ENCODE peak calls at places on chromosomes 4 and X, in four cellular contexts. One of them, this sample, is unnamed.

GRCh38 chr4:182188622-182189021 is 54.6 kb upstream of the TENM3 start:
- DNase-seq in activated effector memory CD4-positive, alpha-beta T cell treated with Interleukin-2 at 50 U/mL for 16 hours: no peak
- DNase-seq in SW480: no peak
- DNase-seq in spleen: no peak
- DNase-seq in this sample: no peak

GRCh38 chr4:15031993-15032660 is 29.8 kb downstream of the CPEB2 start:
- DNase-seq in spleen: no peak
- DNase-seq in activated effector memory CD4-positive, alpha-beta T cell treated with Interleukin-2 at 50 U/mL for 16 hours: no peak
- DNase-seq in SW480: no peak
- DNase-seq in this sample: no peak

GRCh38 chr4:151641167-151641566 is 119.6 kb downstream of the GATB start:
- DNase-seq in spleen: no peak
- DNase-seq in SW480: no peak
- DNase-seq in activated effector memory CD4-positive, alpha-beta T cell treated with Interleukin-2 at 50 U/mL for 16 hours: no peak
- DNase-seq in this sample: no peak

GRCh38 chr4:88130544-88131305 is 27.7 kb downstream of the ABCG2 start:
- DNase-seq in SW480: no peak
- DNase-seq in spleen: no peak
- DNase-seq in activated effector memory CD4-positive, alpha-beta T cell treated with Interleukin-2 at 50 U/mL for 16 hours: no peak
- DNase-seq in this sample: no peak

GRCh38 chr4:136599890-136600289 is 932.4 kb downstream of the PCDH18 start:
- DNase-seq in SW480: no peak
- DNase-seq in spleen: no peak
- DNase-seq in activated effector memory CD4-positive, alpha-beta T cell treated with Interleukin-2 at 50 U/mL for 16 hours: no peak
- DNase-seq in this sample: no peak

GRCh38 chr4:85756938-85757337 is 282.0 kb downstream of the ARHGAP24 start:
- DNase-seq in SW480: peak
- DNase-seq in activated effector memory CD4-positive, alpha-beta T cell treated with Interleukin-2 at 50 U/mL for 16 hours: no peak
- DNase-seq in spleen: no peak
- DNase-seq in this sample: no peak

GRCh38 chr4:53654300-53654758 is 63.0 kb upstream of the LNX1 start:
- DNase-seq in activated effector memory CD4-positive, alpha-beta T cell treated with Interleukin-2 at 50 U/mL for 16 hours: no peak
- DNase-seq in SW480: no peak
- DNase-seq in spleen: no peak
- DNase-seq in this sample: no peak

GRCh38 chr4:84126061-84126787 is 372.9 kb downstream of the NKX6-1 start:
- DNase-seq in SW480: no peak
- DNase-seq in spleen: no peak
- DNase-seq in activated effector memory CD4-positive, alpha-beta T cell treated with Interleukin-2 at 50 U/mL for 16 hours: no peak
- DNase-seq in this sample: no peak

GRCh38 chr4:40506492-40506891 is 123.2 kb downstream of the RBM47 start:
- DNase-seq in SW480: no peak
- DNase-seq in activated effector memory CD4-positive, alpha-beta T cell treated with Interleukin-2 at 50 U/mL for 16 hours: no peak
- DNase-seq in spleen: no peak
- DNase-seq in this sample: no peak

GRCh38 chr4:915595-915994 is 16.5 kb downstream of the GAK start:
- DNase-seq in activated effector memory CD4-positive, alpha-beta T cell treated with Interleukin-2 at 50 U/mL for 16 hours: no peak
- DNase-seq in SW480: no peak
- DNase-seq in spleen: peak
- DNase-seq in this sample: peak

GRCh38 chrX:41718481-41719245 is 5.3 kb upstream of the GPR82 start:
- DNase-seq in activated effector memory CD4-positive, alpha-beta T cell treated with Interleukin-2 at 50 U/mL for 16 hours: no peak
- DNase-seq in spleen: no peak
- DNase-seq in SW480: no peak
- DNase-seq in this sample: no peak

GRCh38 chrX:49250578-49250977 is 13.9 kb downstream of the FOXP3 start:
- DNase-seq in activated effector memory CD4-positive, alpha-beta T cell treated with Interleukin-2 at 50 U/mL for 16 hours: no peak
- DNase-seq in spleen: no peak
- DNase-seq in SW480: no peak
- DNase-seq in this sample: no peak

This sample was measured in activated CD8-positive, alpha-beta T cell treated with anti-CD3 and anti-CD28 coated beads, Interleukin-2, amount 10 ng/mL, durations not matched to agents 7 days and 5 days.